ENCODE peak calls at places on chromosomes 16 and 17, in four cellular contexts. D is K562, X is SK-N-SH, S is HepG2. N is an unnamed sample.

GRCh38 chr16:51557670-51558069 is 406.6 kb upstream of the SALL1 start:
- DNase-seq in D (no peak), X (no peak), S (no peak), N (no peak)

GRCh38 chr17:64769712-64770111 is 107.6 kb upstream of the SMURF2 start:
- DNase-seq in D (no peak), X (no peak), S (no peak), N (no peak)

GRCh38 chr17:882827-883585 is 96.6 kb downstream of the NXN start:
- DNase-seq in D (no peak), X (no peak), S (peak; percentile 83), N (peak; percentile 31)

GRCh38 chr16:11147033-11147848 is 108.8 kb downstream of the SOCS1 start:
- DNase-seq in D (no peak), X (no peak), S (no peak), N (no peak)

GRCh38 chr16:65909310-65910050 is 457.0 kb upstream of the CDH5 start:
- DNase-seq in D (no peak), X (no peak), S (peak; percentile 38), N (no peak)

GRCh38 chr16:23838485-23839142 is 2.8 kb downstream of the PRKCB start:
- DNase-seq in D (no peak), X (no peak), S (no peak), N (no peak)

GRCh38 chr16:50598256-50598894 is 50.2 kb downstream of the NKD1 start:
- DNase-seq in D (no peak), X (peak; percentile 47), S (no peak), N (no peak)

GRCh38 chr16:46687486-46687885 is 1.5 kb downstream of the VPS35 start:
- DNase-seq in D (no peak), X (no peak), S (no peak), N (no peak)

GRCh38 chr17:33493566-33493965 is 200.5 kb upstream of the ASIC2 start:
- DNase-seq in D (no peak), X (no peak), S (no peak), N (no peak)

GRCh38 chr17:4074831-4075495 is 67.9 kb downstream of the ZZEF1 start:
- DNase-seq in D (peak; percentile 55), X (peak; percentile 61), S (peak; percentile 46), N (no peak)

GRCh38 chr17:4068918-4069317 is 73.9 kb downstream of the ZZEF1 start:
- DNase-seq in D (no peak), X (no peak), S (no peak), N (no peak)

GRCh38 chr17:4072487-4073157 is 70.2 kb downstream of the ZZEF1 start:
- DNase-seq in D (no peak), X (no peak), S (no peak), N (no peak)

GRCh38 chr17:4073983-4074830 is 68.6 kb downstream of the ZZEF1 start:
- DNase-seq in D (no peak), X (no peak), S (no peak), N (no peak)
- TF ChIP-seq FOXJ3 in D (no peak), X (no peak), S (no peak), N (no peak)

DNA sequence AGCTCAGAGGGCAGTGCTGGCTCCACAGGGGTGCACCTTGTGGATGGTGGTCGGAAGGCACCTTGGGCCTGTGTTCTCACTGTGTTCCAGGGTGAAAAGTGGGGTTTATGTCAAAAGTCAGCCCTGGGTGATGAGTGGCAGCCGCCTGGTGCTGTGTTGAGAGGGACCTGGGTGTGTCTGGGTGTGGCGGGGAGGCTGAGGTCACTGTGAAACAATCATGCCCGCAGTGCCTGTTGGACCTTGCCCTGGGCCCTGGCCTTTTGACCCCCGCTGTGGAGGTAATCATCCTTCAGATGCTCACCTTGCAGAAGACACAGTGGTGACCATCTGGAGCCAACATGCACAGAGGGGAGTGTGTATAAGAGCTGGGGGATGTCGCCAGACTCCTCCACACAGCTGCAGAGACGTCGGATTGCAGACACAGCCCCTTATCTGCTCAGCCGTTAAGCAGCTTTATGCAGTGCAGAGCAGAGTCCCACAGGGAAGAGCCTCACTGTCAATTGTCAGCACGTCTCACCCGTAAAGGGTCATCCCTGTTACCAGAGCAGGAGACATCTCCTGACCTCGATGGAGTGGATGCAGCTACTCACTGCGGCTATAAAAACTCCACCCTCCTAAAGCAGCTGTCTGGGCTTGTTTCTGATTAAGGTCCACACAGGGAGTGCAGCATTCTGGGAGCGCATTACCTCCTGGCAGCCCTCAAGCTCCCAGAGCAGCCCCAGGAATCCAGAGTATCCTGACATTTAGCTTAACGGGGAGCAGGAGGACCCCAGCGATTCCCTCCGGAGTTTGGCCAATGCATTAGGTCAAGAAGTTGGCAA is 100.3 kb upstream of the ZNF469 start:
- DNase-seq in D (peak; percentile 26), X (peak; percentile 86), S (no peak), N (no peak)
- TF ChIP-seq FOXJ3 in D (no peak), X (peak; percentile 40), S (no peak), N (no peak)

DNA sequence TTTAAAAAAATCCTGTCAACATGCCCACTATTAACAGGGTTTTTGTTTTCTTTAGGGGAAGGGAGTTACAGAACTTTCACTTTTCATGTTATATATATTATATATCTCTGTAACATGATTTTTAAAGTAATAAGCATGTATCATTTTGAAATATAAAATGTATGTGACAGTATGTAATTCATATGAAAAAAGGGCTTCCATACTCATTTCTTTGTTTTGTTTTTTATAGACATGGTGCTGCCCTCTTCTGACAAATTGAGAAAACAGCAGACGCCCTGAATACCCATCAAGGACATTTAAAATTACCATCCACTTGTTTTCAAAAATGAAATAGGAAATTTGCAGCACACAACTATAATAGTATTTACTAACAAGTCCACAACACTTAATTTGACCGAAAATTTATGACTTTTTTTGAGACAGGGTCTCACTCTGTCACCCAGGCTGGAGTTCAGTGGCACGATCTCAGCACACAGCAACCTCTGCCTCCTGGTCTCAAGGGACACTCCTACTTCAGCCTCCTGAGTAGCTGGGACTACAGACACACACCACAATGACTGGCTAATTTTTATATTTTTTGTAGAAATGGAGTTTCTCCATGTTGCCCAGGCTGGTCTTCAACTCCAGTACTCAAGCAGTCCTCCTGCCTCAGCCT is 30.4 kb downstream of the CFDP1 start:
- DNase-seq in D (peak; percentile 18), X (peak; percentile 50), S (peak; percentile 36), N (no peak)
- TF ChIP-seq FOXJ3 in D (no peak), X (no peak), S (no peak), N (no peak)

GRCh38 chr16:1708768-1709180 is 2.8 kb downstream of the MAPK8IP3 start:
- DNase-seq in D (peak; percentile 50), X (no peak), S (no peak), N (no peak)
- TF ChIP-seq FOXJ3 in D (no peak), X (no peak), S (no peak), N (no peak)

GRCh38 chr17:40448639-40449261 is 5.5 kb downstream of the IGFBP4 start:
- DNase-seq in D (no peak), X (no peak), S (peak; percentile 95), N (no peak)

GRCh38 chr17:40445769-40446468 is 2.7 kb downstream of the IGFBP4 start:
- DNase-seq in D (no peak), X (no peak), S (peak; percentile 55), N (no peak)

GRCh38 chr17:40450175-40450574 is 6.9 kb downstream of the IGFBP4 start:
- DNase-seq in D (peak; percentile 78), X (no peak), S (peak; percentile 54), N (peak; percentile 78)

GRCh38 chr17:40447148-40447644 is 3.9 kb downstream of the IGFBP4 start:
- DNase-seq in D (no peak), X (no peak), S (no peak), N (no peak)

GRCh38 chr17:40448213-40448638 is 5.0 kb downstream of the IGFBP4 start:
- DNase-seq in D (no peak), X (no peak), S (peak; percentile 39), N (no peak)
- TF ChIP-seq FOXJ3 in D (no peak), X (no peak), S (no peak), N (no peak)

GRCh38 chr17:31629696-31630470 is 229.2 kb downstream of the COPRS start:
- DNase-seq in D (no peak), X (no peak), S (no peak), N (no peak)
- TF ChIP-seq FOXJ3 in D (no peak), X (no peak), S (no peak), N (no peak)

GRCh38 chr17:21186399-21187187 is 27.4 kb downstream of the TMEM11 start:
- DNase-seq in D (no peak), X (no peak), S (no peak), N (no peak)
- TF ChIP-seq FOXJ3 in D (no peak), X (no peak), S (no peak), N (no peak)

DNA sequence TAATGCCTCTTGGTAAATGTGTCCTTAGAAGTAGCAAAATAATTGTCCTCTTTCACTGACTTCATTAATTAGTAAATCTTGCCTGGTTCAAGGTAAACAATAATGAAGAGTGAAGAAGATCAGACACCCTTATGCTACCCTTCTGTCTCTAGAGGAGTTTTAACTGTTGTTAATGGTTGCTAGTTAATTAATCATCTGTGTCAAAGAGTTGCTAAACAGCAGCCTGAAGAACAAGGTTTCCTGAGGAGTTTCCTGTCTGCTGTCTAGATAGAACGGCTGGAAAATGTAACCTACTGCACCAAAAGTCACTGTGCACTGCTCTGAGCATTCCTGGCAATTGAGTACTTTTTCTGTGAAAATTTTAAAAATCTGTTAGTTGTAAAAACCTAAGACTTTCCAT is 131.3 kb downstream of the NLK start:
- DNase-seq in D (no peak), X (no peak), S (no peak), N (no peak)
- TF ChIP-seq FOXJ3 in D (no peak), X (no peak), S (no peak), N (no peak)

DNA sequence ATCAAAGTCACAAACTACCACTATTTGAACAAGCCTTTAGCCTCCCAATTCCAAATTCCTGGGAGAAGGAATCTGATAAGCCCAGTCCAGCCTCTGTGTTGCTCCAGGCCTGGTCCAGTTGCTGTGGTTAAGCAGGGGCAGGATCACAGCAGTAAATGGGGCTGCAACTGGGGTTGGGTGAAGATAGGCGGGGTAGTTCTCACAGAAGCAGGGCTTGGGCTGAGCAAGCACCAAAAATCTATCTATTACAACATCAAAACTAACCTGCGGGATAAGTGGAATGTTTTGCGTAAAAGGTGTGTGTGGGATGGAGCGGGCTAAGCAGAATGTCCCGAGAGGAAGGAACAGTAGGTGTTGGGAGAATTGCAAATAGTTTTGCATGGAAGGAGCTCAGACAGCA is 23.0 kb upstream of the RNF135 start:
- DNase-seq in D (no peak), X (no peak), S (no peak), N (no peak)
- TF ChIP-seq FOXJ3 in D (no peak), X (no peak), S (no peak), N (no peak)